ENCODE peak calls at places on chromosomes 13 and 19, in ten cellular contexts. R, V, L, O, B, U, A, P, C and S are unnamed samples.

GRCh38 chr13:70568571-70568970 is 460.3 kb upstream of the KLHL1 start:
- DNase-seq in R (no peak), V (peak), L (no peak), O (no peak), B (no peak), U (peak), A (no peak), P (no peak), C (no peak), S (no peak)

GRCh38 chr13:55577847-55578210 is 1562.9 kb upstream of the PRR20A start:
- DNase-seq in R (no peak), V (no peak), L (peak), O (no peak), B (no peak), U (no peak), A (no peak), P (no peak), C (no peak), S (no peak)

GRCh38 chr19:29211562-29212416 is 1.2 kb downstream of the UQCRFS1 start:
- DNase-seq in R (no peak), V (no peak), L (no peak), O (no peak), B (no peak), U (peak), A (no peak), P (peak), C (no peak), S (no peak)

GRCh38 chr13:84445776-84446175 is 563.5 kb upstream of the SLITRK1 start:
- DNase-seq in R (no peak), V (no peak), L (no peak), O (no peak), B (no peak), U (no peak), A (peak), P (no peak), C (no peak), S (no peak)

GRCh38 chr19:12689581-12690216 is 1.9 kb downstream of the GNG14 start:
- DNase-seq in R (no peak), V (no peak), L (no peak), O (no peak), B (no peak), U (no peak), A (no peak), P (no peak), C (no peak), S (no peak)

GRCh38 chr13:101155920-101156319 is 260.4 kb downstream of the NALCN start:
- DNase-seq in R (no peak), V (no peak), L (peak), O (no peak), B (no peak), U (no peak), A (no peak), P (no peak), C (no peak), S (no peak)

GRCh38 chr13:50448535-50448981 is 394.9 kb downstream of the DLEU7 start:
- DNase-seq in R (no peak), V (no peak), L (no peak), O (no peak), B (no peak), U (no peak), A (no peak), P (no peak), C (no peak), S (no peak)

GRCh38 chr13:97257800-97258799 is 36.0 kb downstream of the MBNL2 start:
- DNase-seq in R (peak), V (no peak), L (peak), O (no peak), B (no peak), U (peak), A (peak), P (peak), C (no peak), S (no peak)

GRCh38 chr19:39277598-39277997 is 9.4 kb downstream of the IFNL2 start:
- DNase-seq in R (no peak), V (no peak), L (no peak), O (no peak), B (no peak), U (peak), A (no peak), P (peak), C (no peak), S (no peak)

GRCh38 chr19:54133312-54133956 is 4.1 kb upstream of the CNOT3 start:
- DNase-seq in R (no peak), V (no peak), L (peak), O (no peak), B (no peak), U (peak), A (no peak), P (peak), C (no peak), S (no peak)

GRCh38 chr19:11187409-11187808 is 9.9 kb downstream of the KANK2 start:
- DNase-seq in R (no peak), V (no peak), L (no peak), O (no peak), B (no peak), U (no peak), A (no peak), P (no peak), C (no peak), S (no peak)

GRCh38 chr13:39961036-39961435 is 305.6 kb downstream of the COG6 start:
- DNase-seq in R (no peak), V (no peak), L (no peak), O (no peak), B (no peak), U (no peak), A (no peak), P (no peak), C (no peak), S (no peak)

GRCh38 chr13:26616126-26616525 is 58.6 kb downstream of the WASF3 start:
- DNase-seq in R (no peak), V (no peak), L (no peak), O (no peak), B (no peak), U (peak), A (peak), P (no peak), C (no peak), S (no peak)

GRCh38 chr13:21361706-21362105 is 97.4 kb downstream of the ZDHHC20 start:
- DNase-seq in R (no peak), V (no peak), L (peak), O (no peak), B (no peak), U (no peak), A (no peak), P (no peak), C (no peak), S (no peak)

GRCh38 chr19:2607712-2608601 is 94.5 kb downstream of the GNG7 start:
- DNase-seq in R (peak), V (no peak), L (no peak), O (peak), B (peak), U (no peak), A (no peak), P (no peak), C (no peak), S (peak)

GRCh38 chr19:11504502-11505031 is 1.1 kb downstream of the ZNF653 start:
- DNase-seq in R (no peak), V (no peak), L (no peak), O (no peak), B (no peak), U (no peak), A (no peak), P (no peak), C (no peak), S (no peak)

GRCh38 chr13:44399045-44399444 is 25.4 kb downstream of the SERP2 start:
- DNase-seq in R (no peak), V (peak), L (no peak), O (no peak), B (no peak), U (no peak), A (no peak), P (no peak), C (no peak), S (no peak)

GRCh38 chr13:41650706-41651105 is 193.4 kb downstream of the RGCC start:
- DNase-seq in R (no peak), V (no peak), L (no peak), O (no peak), B (no peak), U (no peak), A (no peak), P (no peak), C (no peak), S (no peak)

GRCh38 chr19:55283548-55284393 is at the start of gene BRSK1:
- DNase-seq in R (peak), V (peak), L (peak), O (no peak), B (peak), U (no peak), A (no peak), P (no peak), C (peak), S (peak)

GRCh38 chr19:42313096-42313839 is at the start of gene TMEM145:
- DNase-seq in R (no peak), V (peak), L (peak), O (no peak), B (peak), U (peak), A (no peak), P (no peak), C (no peak), S (no peak)